ENCODE peak calls at places on chromosomes 11 and 22, in seven cellular contexts. M is endothelial cell; I is small intestine; E is Right ventricle myocardium superior; U is activated CD4-positive, alpha-beta T cell treated with anti-CD3 and anti-CD28 coated beads for 4 hours; T is activated T-cell treated with anti-CD3 and anti-CD28 coated beads, Interleukin-2, amount 50 U/mL, for 4 hours; S is esophagus squamous epithelium. F is an unnamed sample.

GRCh38 chr22:19844423-19845368 is 10.0 kb downstream of the GNB1L start:
- DNase-seq in M (no peak), I (peak; percentile 12), E (peak; percentile 80), U (no peak), T (no peak), S (no peak), F (no peak)

GRCh38 chr22:48845356-48845936 is 982.2 kb downstream of the BRD1 start:
- DNase-seq in M (no peak), I (no peak), E (no peak), U (no peak), T (no peak), S (no peak), F (no peak)

GRCh38 chr11:78957481-78958245 is 383.0 kb upstream of the NARS2 start:
- DNase-seq in M (no peak), I (no peak), E (no peak), U (no peak), T (no peak), S (no peak), F (no peak)

GRCh38 chr22:38172489-38173155 is 9.0 kb downstream of the PLA2G6 start:
- DNase-seq in M (peak; percentile 41), I (peak; percentile 77), E (peak; percentile 81), U (no peak), T (peak; percentile 24), S (no peak), F (no peak)

GRCh38 chr11:28146123-28146751 is 38.0 kb downstream of the METTL15 start:
- DNase-seq in M (no peak), I (no peak), E (no peak), U (no peak), T (no peak), S (no peak), F (no peak)

GRCh38 chr11:128868851-128869671 is 2.0 kb upstream of the KCNJ1 start:
- DNase-seq in M (no peak), I (no peak), E (no peak), U (no peak), T (no peak), S (no peak), F (no peak)

GRCh38 chr22:37633082-37633692 is 6.3 kb upstream of the SH3BP1 start:
- DNase-seq in M (no peak), I (no peak), E (no peak), U (no peak), T (no peak), S (no peak), F (no peak)

GRCh38 chr11:103228807-103229206 is 119.6 kb downstream of the DYNC2H1 start:
- DNase-seq in M (no peak), I (no peak), E (no peak), U (no peak), T (no peak), S (no peak), F (no peak)

GRCh38 chr11:120667281-120667680 is 155.7 kb downstream of the GRIK4 start:
- DNase-seq in M (no peak), I (no peak), E (no peak), U (no peak), T (no peak), S (no peak), F (no peak)

GRCh38 chr11:64241430-64242153 is 697 bp downstream of the FKBP2 start:
- DNase-seq in M (peak; percentile 100), I (peak; percentile 99), E (peak; percentile 100), U (peak; percentile 100), T (peak; percentile 100), S (peak; percentile 96), F (peak; percentile 89)

GRCh38 chr11:44750440-44751005 is 23.8 kb downstream of the TSPAN18 start:
- DNase-seq in M (no peak), I (no peak), E (no peak), U (no peak), T (no peak), S (no peak), F (no peak)

GRCh38 chr22:24067587-24068376 is 56.7 kb downstream of the CABIN1 start:
- DNase-seq in M (no peak), I (peak; percentile 95), E (no peak), U (no peak), T (no peak), S (no peak), F (no peak)

GRCh38 chr11:3021125-3021524 is 29.0 kb upstream of the NAP1L4 start:
- DNase-seq in M (peak; percentile 40), I (peak; percentile 76), E (no peak), U (peak; percentile 35), T (no peak), S (no peak), F (no peak)

GRCh38 chr11:76669901-76670474 is 559 bp downstream of the LRRC32 start:
- DNase-seq in M (no peak), I (no peak), E (peak; percentile 51), U (no peak), T (no peak), S (no peak), F (no peak)

GRCh38 chr11:86175585-86175984 is 69.0 kb upstream of the EED start:
- DNase-seq in M (no peak), I (no peak), E (no peak), U (no peak), T (no peak), S (no peak), F (no peak)

GRCh38 chr11:78831571-78831970 is 256.9 kb upstream of the NARS2 start:
- DNase-seq in M (no peak), I (no peak), E (no peak), U (no peak), T (no peak), S (no peak), F (no peak)

GRCh38 chr22:48575567-48576332 is 1251.9 kb downstream of the BRD1 start:
- DNase-seq in M (no peak), I (no peak), E (no peak), U (no peak), T (no peak), S (no peak), F (no peak)

GRCh38 chr11:110133182-110133581 is 40.0 kb downstream of the ZC3H12C start:
- DNase-seq in M (no peak), I (no peak), E (no peak), U (no peak), T (no peak), S (no peak), F (no peak)

GRCh38 chr11:11973361-11973800 is 35.0 kb downstream of the DKK3 start:
- DNase-seq in M (no peak), I (no peak), E (peak; percentile 84), U (no peak), T (no peak), S (no peak), F (no peak)

GRCh38 chr11:27217948-27218410 is 145.0 kb downstream of the CCDC34 start:
- DNase-seq in M (no peak), I (no peak), E (no peak), U (no peak), T (no peak), S (no peak), F (no peak)

GRCh38 chr11:123580557-123581275 is 73.7 kb downstream of the SCN3B start:
- DNase-seq in M (peak; percentile 76), I (peak; percentile 80), E (peak; percentile 67), U (peak; percentile 60), T (peak; percentile 63), S (no peak), F (peak; percentile 68)

GRCh38 chr11:112085822-112086421 is 634 bp downstream of the TIMM8B start:
- DNase-seq in M (no peak), I (peak; percentile 51), E (no peak), U (peak; percentile 30), T (peak; percentile 27), S (no peak), F (no peak)

GRCh38 chr11:20060647-20061205 is 99.5 kb downstream of the DBX1 start:
- DNase-seq in M (no peak), I (no peak), E (no peak), U (no peak), T (no peak), S (no peak), F (no peak)

GRCh38 chr11:57711414-57712255 is at the start of gene MED19:
- DNase-seq in M (peak; percentile 66), I (peak; percentile 94), E (peak; percentile 84), U (peak; percentile 68), T (peak; percentile 60), S (peak; percentile 54), F (peak; percentile 84)

GRCh38 chr22:22745225-22746060 is 101.0 kb downstream of the GGTLC2 start:
- DNase-seq in M (peak; percentile 70), I (peak; percentile 40), E (no peak), U (peak; percentile 17), T (peak; percentile 27), S (no peak), F (no peak)